ENCODE peak calls at places on chromosomes 7 and 10, in six cellular contexts. N is SJSA1, A is GM18507, F is nephron progenitor cell, D is dermis microvascular lymphatic vessel endothelial cell, C is epithelial cell of proximal tubule. T is an unnamed sample.

GRCh38 chr7:127393370-127394058 is 1.0 kb upstream of the ZNF800 start:
- DNase-seq in N (no peak), A (no peak), F (peak; percentile 12), D (peak; percentile 9), C (no peak), T (peak; percentile 0)

GRCh38 chr7:112205348-112206237 is 606 bp downstream of the DOCK4 start:
- DNase-seq in N (no peak), A (peak; percentile 8), F (peak; percentile 69), D (peak; percentile 72), C (no peak), T (peak; percentile 71)

GRCh38 chr7:25553005-25553404 is 324.7 kb upstream of the NPVF start:
- DNase-seq in N (no peak), A (no peak), F (no peak), D (no peak), C (no peak), T (no peak)

GRCh38 chr7:70833726-70834125 is 298.2 kb upstream of the GALNT17 start:
- DNase-seq in N (no peak), A (no peak), F (no peak), D (peak; percentile 31), C (peak; percentile 41), T (peak; percentile 93)

GRCh38 chr10:33005322-33006282 is 47.6 kb upstream of the ITGB1 start:
- DNase-seq in N (peak; percentile 94), A (no peak), F (peak; percentile 66), D (peak; percentile 84), C (peak; percentile 93), T (peak; percentile 96)

GRCh38 chr10:78515037-78515872 is 481.6 kb downstream of the RPS24 start:
- DNase-seq in N (peak; percentile 28), A (no peak), F (no peak), D (no peak), C (no peak), T (no peak)

GRCh38 chr7:145175366-145175765 is 339.5 kb upstream of the TPK1 start:
- DNase-seq in N (no peak), A (no peak), F (no peak), D (no peak), C (no peak), T (no peak)

GRCh38 chr7:151252961-151253691 is 4.6 kb upstream of the SMARCD3 start:
- DNase-seq in N (no peak), A (no peak), F (peak; percentile 22), D (no peak), C (no peak), T (no peak)

GRCh38 chr7:11492307-11492706 is 339.7 kb downstream of the THSD7A start:
- DNase-seq in N (no peak), A (no peak), F (no peak), D (peak; percentile 73), C (no peak), T (peak; percentile 3)

GRCh38 chr10:109894516-109894915 is 28.8 kb downstream of the XPNPEP1 start:
- DNase-seq in N (no peak), A (no peak), F (no peak), D (peak; percentile 88), C (no peak), T (peak; percentile 90)

GRCh38 chr10:47164800-47165128 is 135.2 kb upstream of the GDF10 start:
- DNase-seq in N (peak; percentile 57), A (no peak), F (no peak), D (no peak), C (no peak), T (peak; percentile 14)

GRCh38 chr10:132748545-132749427 is 37.2 kb downstream of the NKX6-2 start:
- DNase-seq in N (no peak), A (no peak), F (peak; percentile 50), D (no peak), C (no peak), T (no peak)

GRCh38 chr10:73244866-73245477 is 2.1 kb downstream of the DNAJC9 start:
- DNase-seq in N (no peak), A (no peak), F (no peak), D (no peak), C (no peak), T (no peak)

GRCh38 chr7:102190777-102191176 is 95.9 kb upstream of the SH2B2 start:
- DNase-seq in N (no peak), A (no peak), F (no peak), D (no peak), C (no peak), T (no peak)

GRCh38 chr10:31622993-31623392 is 304.0 kb downstream of the ZEB1 start:
- DNase-seq in N (no peak), A (no peak), F (no peak), D (no peak), C (no peak), T (peak; percentile 61)

GRCh38 chr7:83476501-83476900 is 172.4 kb downstream of the SEMA3E start:
- DNase-seq in N (no peak), A (no peak), F (no peak), D (peak; percentile 47), C (no peak), T (no peak)

GRCh38 chr7:64758151-64758550 is 36.1 kb upstream of the ZNF138 start:
- DNase-seq in N (no peak), A (no peak), F (no peak), D (no peak), C (no peak), T (no peak)

GRCh38 chr10:101752241-101752640 is 23.7 kb downstream of the FGF8 start:
- DNase-seq in N (no peak), A (no peak), F (no peak), D (no peak), C (no peak), T (no peak)

GRCh38 chr7:48298779-48299178 is 127.5 kb downstream of the ABCA13 start:
- DNase-seq in N (no peak), A (no peak), F (no peak), D (no peak), C (peak; percentile 2), T (peak; percentile 78)

GRCh38 chr7:129351320-129351719 is 82.9 kb upstream of the STRIP2 start:
- DNase-seq in N (no peak), A (no peak), F (no peak), D (peak; percentile 48), C (no peak), T (peak; percentile 29)

GRCh38 chr10:87945994-87946393 is 82.6 kb downstream of the PTEN start:
- DNase-seq in N (no peak), A (no peak), F (no peak), D (no peak), C (no peak), T (no peak)

GRCh38 chr7:6691609-6692106 is 15.1 kb downstream of the ZNF12 start:
- DNase-seq in N (no peak), A (no peak), F (no peak), D (peak; percentile 32), C (no peak), T (peak; percentile 40)

GRCh38 chr7:122715183-122715582 is 12.5 kb upstream of the RNF148 start:
- DNase-seq in N (no peak), A (no peak), F (no peak), D (no peak), C (no peak), T (no peak)

GRCh38 chr7:149495785-149496641 is 1.6 kb downstream of the ZNF746 start:
- DNase-seq in N (peak; percentile 83), A (no peak), F (peak; percentile 23), D (peak; percentile 80), C (peak; percentile 31), T (peak; percentile 76)

GRCh38 chr10:17788646-17789045 is 20.5 kb upstream of the MRC1 start:
- DNase-seq in N (no peak), A (no peak), F (no peak), D (no peak), C (no peak), T (no peak)

GRCh38 chr10:103769176-103769575 is 86.2 kb downstream of the SH3PXD2A start:
- DNase-seq in N (no peak), A (no peak), F (no peak), D (no peak), C (no peak), T (no peak)

GRCh38 chr7:95205821-95206220 is 118.5 kb downstream of the PON1 start:
- DNase-seq in N (no peak), A (no peak), F (no peak), D (no peak), C (peak; percentile 23), T (peak; percentile 90)

GRCh38 chr10:4281207-4281825 is 496.3 kb upstream of the KLF6 start:
- DNase-seq in N (peak; percentile 77), A (no peak), F (no peak), D (no peak), C (no peak), T (peak; percentile 36)

GRCh38 chr7:94355389-94355788 is 39.3 kb upstream of the COL1A2 start:
- DNase-seq in N (no peak), A (no peak), F (no peak), D (no peak), C (no peak), T (peak; percentile 64)

GRCh38 chr7:138625849-138626230 is 75.3 kb downstream of the SVOPL start:
- DNase-seq in N (no peak), A (no peak), F (no peak), D (no peak), C (no peak), T (no peak)

GRCh38 chr7:68694656-68695055 is 903.6 kb upstream of the AUTS2 start:
- DNase-seq in N (peak; percentile 79), A (no peak), F (no peak), D (no peak), C (no peak), T (peak; percentile 69)

GRCh38 chr10:110425684-110426293 is 71.9 kb upstream of the DUSP5 start:
- DNase-seq in N (peak; percentile 79), A (no peak), F (no peak), D (peak; percentile 36), C (peak; percentile 100), T (peak; percentile 99)

GRCh38 chr7:102064361-102065025 is 222.2 kb upstream of the SH2B2 start:
- DNase-seq in N (peak; percentile 63), A (no peak), F (no peak), D (peak; percentile 16), C (no peak), T (no peak)

GRCh38 chr10:101367569-101368453 is 13.8 kb downstream of the BTRC start:
- DNase-seq in N (no peak), A (no peak), F (no peak), D (peak; percentile 94), C (peak; percentile 78), T (peak; percentile 92)

GRCh38 chr7:72283309-72283708 is 128.8 kb downstream of the CALN1 start:
- DNase-seq in N (no peak), A (no peak), F (no peak), D (no peak), C (no peak), T (no peak)

GRCh38 chr10:10826125-10826524 is 191.5 kb upstream of the CELF2 start:
- DNase-seq in N (no peak), A (no peak), F (no peak), D (peak; percentile 71), C (peak; percentile 59), T (peak; percentile 97)

GRCh38 chr10:1432161-1432560 is 305.2 kb downstream of the ADARB2 start:
- DNase-seq in N (no peak), A (no peak), F (no peak), D (no peak), C (no peak), T (no peak)

GRCh38 chr7:87831127-87831526 is 45.0 kb downstream of the SLC25A40 start:
- DNase-seq in N (no peak), A (no peak), F (no peak), D (no peak), C (no peak), T (peak; percentile 4)

T was measured in astrocyte.